ENCODE peak calls at places on chromosomes 7 and 10, in ten cellular contexts. Z, G, I, N, H, B, L, A, J and X are unnamed samples.

GRCh38 chr10:24353319-24353718 is 144.4 kb downstream of the KIAA1217 start:
- DNase-seq in Z (no peak), G (no peak), I (no peak), N (no peak), H (no peak), B (no peak), L (no peak), A (no peak), J (no peak), X (no peak)

GRCh38 chr10:3782456-3783312 is 2.3 kb downstream of the KLF6 start:
- DNase-seq in Z (peak), G (peak), I (peak), N (peak), H (peak), B (peak), L (peak), A (peak), J (no peak), X (peak)

GRCh38 chr7:69814421-69814962 is 216.2 kb downstream of the AUTS2 start:
- DNase-seq in Z (no peak), G (no peak), I (no peak), N (no peak), H (no peak), B (no peak), L (peak), A (no peak), J (no peak), X (no peak)

GRCh38 chr7:38070718-38071117 is 107.3 kb upstream of the STARD3NL start:
- DNase-seq in Z (no peak), G (no peak), I (no peak), N (no peak), H (peak), B (no peak), L (peak), A (peak), J (no peak), X (no peak)

GRCh38 chr7:75776295-75776971 is 4.4 kb upstream of the CCL26 start:
- DNase-seq in Z (peak), G (peak), I (peak), N (no peak), H (peak), B (no peak), L (peak), A (peak), J (no peak), X (peak)

GRCh38 chr7:158911145-158911544 is 54.8 kb downstream of the DYNC2I1 start:
- DNase-seq in Z (no peak), G (no peak), I (no peak), N (peak), H (no peak), B (no peak), L (no peak), A (no peak), J (no peak), X (no peak)

GRCh38 chr7:111232249-111233084 is 141.5 kb downstream of the LRRN3 start:
- DNase-seq in Z (no peak), G (peak), I (peak), N (no peak), H (peak), B (no peak), L (peak), A (peak), J (no peak), X (no peak)

GRCh38 chr10:112959207-112959838 is 9.3 kb downstream of the TCF7L2 start:
- DNase-seq in Z (no peak), G (peak), I (no peak), N (no peak), H (peak), B (no peak), L (peak), A (peak), J (no peak), X (no peak)

GRCh38 chr7:36475371-36475770 is 85.7 kb downstream of the ANLN start:
- DNase-seq in Z (no peak), G (no peak), I (no peak), N (no peak), H (no peak), B (no peak), L (no peak), A (no peak), J (no peak), X (no peak)

GRCh38 chr10:32616438-32616837 is 170.5 kb downstream of the CCDC7 start:
- DNase-seq in Z (no peak), G (no peak), I (no peak), N (no peak), H (no peak), B (no peak), L (no peak), A (no peak), J (no peak), X (no peak)

GRCh38 chr10:76550806-76551205 is 1086.8 kb downstream of the KCNMA1 start:
- DNase-seq in Z (no peak), G (no peak), I (peak), N (no peak), H (peak), B (no peak), L (peak), A (peak), J (no peak), X (no peak)

GRCh38 chr10:191703-192518 is 56.7 kb downstream of the ZMYND11 start:
- DNase-seq in Z (no peak), G (peak), I (peak), N (no peak), H (peak), B (no peak), L (peak), A (peak), J (no peak), X (no peak)

GRCh38 chr7:46707973-46708372 is 786.9 kb upstream of the IGFBP3 start:
- DNase-seq in Z (no peak), G (peak), I (no peak), N (no peak), H (no peak), B (no peak), L (no peak), A (no peak), J (no peak), X (no peak)

GRCh38 chr7:128886391-128887168 is 23.9 kb downstream of the ATP6V1F start:
- DNase-seq in Z (no peak), G (no peak), I (no peak), N (no peak), H (no peak), B (no peak), L (no peak), A (no peak), J (no peak), X (no peak)

GRCh38 chr7:44382459-44383300 is 57.3 kb upstream of the CAMK2B start:
- DNase-seq in Z (no peak), G (no peak), I (no peak), N (no peak), H (peak), B (no peak), L (peak), A (peak), J (no peak), X (no peak)

GRCh38 chr10:47361293-47361692 is 13.1 kb downstream of the RBP3 start:
- DNase-seq in Z (peak), G (peak), I (peak), N (no peak), H (peak), B (peak), L (peak), A (peak), J (peak), X (no peak)

GRCh38 chr10:101840102-101840684 is 3.4 kb downstream of the KCNIP2 start:
- DNase-seq in Z (no peak), G (no peak), I (peak), N (peak), H (peak), B (no peak), L (no peak), A (no peak), J (peak), X (no peak)

GRCh38 chr10:35059486-35059885 is 30.7 kb downstream of the CUL2 start:
- DNase-seq in Z (no peak), G (no peak), I (no peak), N (no peak), H (no peak), B (no peak), L (peak), A (peak), J (no peak), X (no peak)

GRCh38 chr7:116801092-116801710 is 61.2 kb upstream of the CAPZA2 start:
- DNase-seq in Z (no peak), G (peak), I (peak), N (no peak), H (peak), B (no peak), L (peak), A (peak), J (no peak), X (no peak)

GRCh38 chr10:76248781-76249180 is 817.4 kb downstream of the LRMDA start:
- DNase-seq in Z (no peak), G (no peak), I (no peak), N (no peak), H (no peak), B (no peak), L (peak), A (no peak), J (no peak), X (no peak)

GRCh38 chr7:51374936-51375335 is 58.3 kb upstream of the COBL start:
- DNase-seq in Z (no peak), G (no peak), I (no peak), N (no peak), H (no peak), B (no peak), L (no peak), A (no peak), J (no peak), X (no peak)

GRCh38 chr7:26681819-26682418 is 182.5 kb downstream of the SKAP2 start:
- DNase-seq in Z (no peak), G (peak), I (peak), N (no peak), H (peak), B (no peak), L (peak), A (peak), J (no peak), X (no peak)

GRCh38 chr7:18978108-18978495 is 139.3 kb downstream of the TWIST1 start:
- DNase-seq in Z (no peak), G (peak), I (peak), N (no peak), H (peak), B (no peak), L (peak), A (peak), J (no peak), X (no peak)

GRCh38 chr7:155299539-155300202 is 2.0 kb downstream of the INSIG1 start:
- DNase-seq in Z (no peak), G (peak), I (no peak), N (no peak), H (no peak), B (no peak), L (no peak), A (no peak), J (no peak), X (no peak)

GRCh38 chr7:91287685-91288084 is 23.5 kb downstream of the FZD1 start:
- DNase-seq in Z (no peak), G (no peak), I (no peak), N (no peak), H (no peak), B (no peak), L (peak), A (peak), J (no peak), X (no peak)

GRCh38 chr7:90188281-90188680 is 23.3 kb upstream of the STEAP2 start:
- DNase-seq in Z (no peak), G (no peak), I (no peak), N (peak), H (no peak), B (no peak), L (no peak), A (no peak), J (no peak), X (no peak)

GRCh38 chr10:98488669-98489430 is 42.1 kb upstream of the HPS1 start:
- DNase-seq in Z (peak), G (peak), I (no peak), N (no peak), H (no peak), B (no peak), L (no peak), A (no peak), J (no peak), X (no peak)

GRCh38 chr10:79310911-79311573 is 36.2 kb upstream of the PPIF start:
- DNase-seq in Z (no peak), G (no peak), I (no peak), N (no peak), H (no peak), B (no peak), L (no peak), A (no peak), J (peak), X (no peak)

GRCh38 chr7:71131256-71131752 is 640 bp upstream of the GALNT17 start:
- DNase-seq in Z (peak), G (no peak), I (no peak), N (peak), H (peak), B (no peak), L (no peak), A (no peak), J (peak), X (no peak)

GRCh38 chr10:129530486-129531065 is 63.5 kb downstream of the MGMT start:
- DNase-seq in Z (no peak), G (no peak), I (no peak), N (no peak), H (no peak), B (no peak), L (no peak), A (no peak), J (no peak), X (no peak)

GRCh38 chr7:360454-361100 is 70.6 kb downstream of the FOXL3 start:
- DNase-seq in Z (no peak), G (no peak), I (no peak), N (no peak), H (no peak), B (peak), L (no peak), A (no peak), J (peak), X (no peak)

GRCh38 chr10:103069453-103070331 is 123.4 kb downstream of the NT5C2 start:
- DNase-seq in Z (peak), G (peak), I (peak), N (peak), H (peak), B (no peak), L (peak), A (peak), J (peak), X (peak)

GRCh38 chr7:16347461-16348192 is 73.7 kb downstream of the CRPPA start:
- DNase-seq in Z (no peak), G (peak), I (peak), N (no peak), H (peak), B (no peak), L (peak), A (peak), J (peak), X (no peak)

GRCh38 chr7:86867163-86867762 is 192.2 kb downstream of the ELAPOR2 start:
- DNase-seq in Z (no peak), G (no peak), I (no peak), N (no peak), H (no peak), B (no peak), L (no peak), A (no peak), J (no peak), X (no peak)

GRCh38 chr7:22093003-22093402 is 147.3 kb upstream of the CDCA7L start:
- DNase-seq in Z (no peak), G (no peak), I (no peak), N (no peak), H (peak), B (no peak), L (peak), A (no peak), J (no peak), X (no peak)

GRCh38 chr7:22093936-22094335 is 148.2 kb upstream of the CDCA7L start:
- DNase-seq in Z (no peak), G (no peak), I (no peak), N (no peak), H (no peak), B (no peak), L (no peak), A (no peak), J (no peak), X (no peak)

GRCh38 chr7:22090512-22090911 is 144.8 kb upstream of the CDCA7L start:
- DNase-seq in Z (no peak), G (no peak), I (no peak), N (no peak), H (no peak), B (no peak), L (no peak), A (no peak), J (no peak), X (no peak)

GRCh38 chr7:22090107-22090506 is 144.4 kb upstream of the CDCA7L start:
- DNase-seq in Z (no peak), G (no peak), I (no peak), N (no peak), H (no peak), B (no peak), L (no peak), A (no peak), J (no peak), X (no peak)

GRCh38 chr7:22094413-22095304 is 149.0 kb upstream of the CDCA7L start:
- DNase-seq in Z (no peak), G (no peak), I (peak), N (no peak), H (peak), B (no peak), L (peak), A (peak), J (no peak), X (no peak)
- TF ChIP-seq CTCF in Z (no peak), G (peak), I (peak), N (no peak), H (peak), B (no peak), L (no peak), A (no peak), J (peak), X (no peak)

DNA sequence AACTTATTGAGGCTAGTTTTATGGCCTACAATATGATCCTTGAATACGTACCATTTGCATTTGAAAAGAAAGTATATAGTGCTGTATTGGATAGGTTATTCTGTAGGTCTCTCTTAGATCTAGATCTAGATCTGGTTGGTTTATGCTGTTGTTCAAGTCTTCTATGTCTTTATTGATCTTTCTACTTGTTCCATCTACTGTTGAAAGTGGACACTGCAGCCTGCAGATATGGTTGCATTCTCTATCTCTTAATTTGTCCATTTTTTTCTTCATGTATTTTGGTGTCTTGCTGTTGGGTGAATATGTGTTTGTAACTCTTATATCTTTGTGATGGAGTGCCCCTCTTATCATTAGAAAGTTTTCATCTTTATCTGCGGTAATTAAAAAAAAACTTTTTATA is 139.4 kb upstream of the PCDH15 start:
- DNase-seq in Z (no peak), G (no peak), I (no peak), N (no peak), H (no peak), B (no peak), L (no peak), A (no peak), J (no peak), X (no peak)
- TF ChIP-seq CTCF in Z (no peak), G (no peak), I (no peak), N (no peak), H (no peak), B (no peak), L (no peak), A (no peak), J (peak), X (no peak)

GRCh38 chr7:21766218-21766617 is 179.5 kb downstream of the CDCA7L start:
- DNase-seq in Z (no peak), G (no peak), I (no peak), N (no peak), H (no peak), B (no peak), L (no peak), A (no peak), J (no peak), X (no peak)

GRCh38 chr7:21763818-21764217 is 181.9 kb downstream of the CDCA7L start:
- DNase-seq in Z (no peak), G (no peak), I (no peak), N (no peak), H (no peak), B (no peak), L (no peak), A (no peak), J (no peak), X (no peak)

GRCh38 chr7:21771261-21771660 is 174.4 kb downstream of the CDCA7L start:
- DNase-seq in Z (no peak), G (no peak), I (no peak), N (no peak), H (no peak), B (no peak), L (no peak), A (no peak), J (no peak), X (no peak)

GRCh38 chr7:21768279-21768678 is 177.4 kb downstream of the CDCA7L start:
- DNase-seq in Z (no peak), G (no peak), I (no peak), N (no peak), H (no peak), B (no peak), L (no peak), A (no peak), J (no peak), X (no peak)

DNA sequence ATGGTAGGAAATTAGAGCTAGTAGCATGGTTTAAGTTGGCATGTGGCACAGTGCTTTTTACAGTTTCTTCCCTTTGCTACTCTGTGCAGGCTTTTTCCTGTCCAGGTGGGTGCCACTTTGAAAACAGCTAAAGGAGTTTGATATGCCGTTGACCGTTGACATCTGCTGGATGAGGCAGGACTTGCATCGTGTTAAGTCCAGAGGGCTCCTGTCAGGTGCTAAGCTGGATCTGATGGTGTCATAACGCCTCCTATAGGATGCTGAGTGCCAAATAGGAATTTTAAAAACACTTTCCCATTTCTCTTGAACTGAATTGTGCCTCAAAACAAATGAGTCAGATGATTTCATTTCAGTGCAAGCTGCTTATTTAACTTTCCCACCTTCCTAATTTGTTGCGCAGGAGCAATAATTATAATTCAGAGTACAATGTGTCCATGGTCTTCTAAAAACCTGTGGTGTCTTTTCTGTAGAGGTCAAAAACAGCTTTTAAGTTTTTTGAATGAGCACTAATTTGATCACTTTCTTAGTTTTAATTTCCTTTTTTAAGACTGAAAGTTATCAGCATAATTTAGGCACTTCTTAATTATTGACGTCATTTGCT is 178.3 kb downstream of the CDCA7L start:
- DNase-seq in Z (peak), G (peak), I (peak), N (peak), H (peak), B (no peak), L (peak), A (peak), J (peak), X (no peak)
- TF ChIP-seq CTCF in Z (peak), G (peak), I (peak), N (no peak), H (peak), B (no peak), L (peak), A (peak), J (peak), X (no peak)

GRCh38 chr10:48792121-48792520 is 107.4 kb downstream of the WDFY4 start:
- DNase-seq in Z (no peak), G (no peak), I (no peak), N (no peak), H (no peak), B (no peak), L (no peak), A (no peak), J (no peak), X (no peak)

GRCh38 chr10:48790740-48791044 is 106.0 kb downstream of the WDFY4 start:
- DNase-seq in Z (no peak), G (no peak), I (no peak), N (no peak), H (no peak), B (no peak), L (no peak), A (no peak), J (no peak), X (no peak)

GRCh38 chr10:48789861-48790739 is 105.4 kb downstream of the WDFY4 start:
- DNase-seq in Z (no peak), G (peak), I (no peak), N (no peak), H (no peak), B (no peak), L (no peak), A (no peak), J (no peak), X (no peak)

GRCh38 chr10:48792687-48793096 is 108.0 kb downstream of the WDFY4 start:
- DNase-seq in Z (no peak), G (peak), I (peak), N (no peak), H (peak), B (no peak), L (peak), A (peak), J (no peak), X (no peak)

GRCh38 chr10:48791267-48791928 is 106.7 kb downstream of the WDFY4 start:
- DNase-seq in Z (no peak), G (peak), I (no peak), N (no peak), H (no peak), B (no peak), L (no peak), A (no peak), J (no peak), X (no peak)
- TF ChIP-seq CTCF in Z (no peak), G (no peak), I (no peak), N (no peak), H (no peak), B (no peak), L (no peak), A (no peak), J (no peak), X (no peak)

GRCh38 chr10:58820862-58821559 is 308.3 kb downstream of the BICC1 start:
- DNase-seq in Z (no peak), G (peak), I (peak), N (no peak), H (peak), B (no peak), L (peak), A (peak), J (no peak), X (no peak)

GRCh38 chr10:58820386-58820785 is 307.7 kb downstream of the BICC1 start:
- DNase-seq in Z (no peak), G (no peak), I (no peak), N (no peak), H (no peak), B (no peak), L (no peak), A (no peak), J (no peak), X (no peak)

GRCh38 chr10:58817499-58817898 is 304.8 kb downstream of the BICC1 start:
- DNase-seq in Z (no peak), G (no peak), I (no peak), N (no peak), H (peak), B (no peak), L (no peak), A (peak), J (no peak), X (no peak)

GRCh38 chr10:58823983-58824382 is 311.3 kb downstream of the BICC1 start:
- DNase-seq in Z (no peak), G (no peak), I (no peak), N (no peak), H (no peak), B (no peak), L (no peak), A (no peak), J (no peak), X (no peak)

GRCh38 chr10:58818889-58819288 is 306.2 kb downstream of the BICC1 start:
- DNase-seq in Z (no peak), G (peak), I (peak), N (no peak), H (peak), B (no peak), L (peak), A (peak), J (no peak), X (no peak)
- TF ChIP-seq CTCF in Z (no peak), G (no peak), I (peak), N (no peak), H (peak), B (no peak), L (no peak), A (peak), J (no peak), X (no peak)